ENCODE peak calls at places on chromosomes 3 and 15, in ten cellular contexts. H, V, C, X, F, A, N, S, B and Y are unnamed samples.

GRCh38 chr3:8519774-8520448 is 18.3 kb downstream of the LMCD1 start:
- DNase-seq in B (no peak), N (no peak), S (no peak), V (no peak), H (no peak), X (no peak), C (no peak), F (no peak), A (no peak), Y (no peak)

GRCh38 chr15:29480278-29480677 is 210.7 kb upstream of the NSMCE3 start:
- DNase-seq in S (no peak), V (no peak), H (no peak), X (no peak), A (no peak), N (no peak), C (no peak), F (no peak), B (no peak), Y (no peak)

GRCh38 chr3:156492801-156493261 is 62.1 kb downstream of the SSR3 start:
- DNase-seq in B (no peak), S (no peak), X (no peak), F (no peak), C (no peak), N (no peak), V (no peak), H (no peak), A (no peak), Y (no peak)

GRCh38 chr15:41597787-41598186 is 38.8 kb downstream of the TYRO3 start:
- DNase-seq in V (no peak), C (no peak), B (no peak), X (no peak), H (no peak), F (no peak), A (no peak), N (no peak), S (no peak), Y (no peak)

GRCh38 chr3:24678441-24678865 is 183.8 kb upstream of the THRB start:
- DNase-seq in C (no peak), H (peak; percentile 94), F (no peak), S (no peak), B (no peak), V (peak; percentile 62), N (no peak), A (no peak), X (no peak), Y (no peak)

GRCh38 chr15:89399390-89400120 is 64.9 kb upstream of the POLG start:
- DNase-seq in A (no peak), V (peak; percentile 48), S (peak; percentile 63), N (peak; percentile 92), B (peak; percentile 55), H (no peak), C (no peak), X (peak; percentile 23), F (peak; percentile 73), Y (peak; percentile 83)

GRCh38 chr15:67927501-67928156 is 87.8 kb upstream of the RNU6-1 start:
- DNase-seq in C (peak; percentile 66), B (peak; percentile 72), H (peak; percentile 57), N (no peak), V (peak; percentile 90), X (no peak), F (no peak), S (no peak), A (no peak), Y (no peak)

GRCh38 chr3:163863146-163863545 is 1215.2 kb downstream of the SI start:
- DNase-seq in F (no peak), S (no peak), A (no peak), B (no peak), N (no peak), C (no peak), H (no peak), X (no peak), V (no peak), Y (no peak)

GRCh38 chr3:78969483-78969882 is 798.3 kb downstream of the ROBO1 start:
- DNase-seq in N (no peak), C (peak; percentile 7), B (no peak), X (no peak), A (no peak), V (no peak), H (no peak), F (no peak), S (no peak), Y (no peak)

GRCh38 chr3:74603292-74603691 is 11.2 kb downstream of the CNTN3 start:
- DNase-seq in S (no peak), N (no peak), F (no peak), H (no peak), A (no peak), C (no peak), X (no peak), B (no peak), V (no peak), Y (no peak)

GRCh38 chr3:188947401-188947982 is 224.3 kb upstream of the TPRG1 start:
- DNase-seq in H (peak; percentile 77), A (peak; percentile 90), V (peak; percentile 93), N (no peak), S (peak; percentile 70), C (peak; percentile 82), B (peak; percentile 96), F (peak; percentile 96), X (peak; percentile 4), Y (peak; percentile 86)

GRCh38 chr3:134922866-134923265 is 127.8 kb downstream of the EPHB1 start:
- DNase-seq in F (no peak), V (no peak), H (no peak), N (no peak), B (no peak), A (no peak), C (no peak), X (no peak), S (no peak), Y (no peak)

GRCh38 chr15:35329521-35329921 is 216.4 kb downstream of the DPH6 start:
- DNase-seq in V (no peak), N (no peak), X (no peak), B (no peak), H (no peak), S (no peak), A (no peak), F (no peak), C (no peak), Y (no peak)

GRCh38 chr3:187736418-187736871 is 8.8 kb downstream of the BCL6 start:
- DNase-seq in B (peak; percentile 59), S (no peak), V (no peak), F (no peak), X (no peak), N (no peak), A (no peak), C (peak; percentile 44), H (peak; percentile 75), Y (no peak)

GRCh38 chr3:11642455-11643162 is 1.1 kb downstream of the VGLL4 start:
- DNase-seq in F (peak; percentile 54), S (peak; percentile 69), X (peak; percentile 63), A (peak; percentile 78), C (peak; percentile 80), B (peak; percentile 36), N (peak; percentile 68), H (peak; percentile 46), V (peak; percentile 73), Y (peak; percentile 68)

GRCh38 chr3:169112153-169112892 is 551.2 kb downstream of the MECOM start:
- DNase-seq in H (peak; percentile 93), F (no peak), N (no peak), S (no peak), X (no peak), A (no peak), V (no peak), C (no peak), B (no peak), Y (no peak)

GRCh38 chr3:193605876-193606275 is 12.9 kb downstream of the OPA1 start:
- DNase-seq in H (peak; percentile 62), N (peak; percentile 28), S (peak; percentile 72), F (peak; percentile 80), A (no peak), V (peak; percentile 82), X (peak; percentile 41), C (peak; percentile 33), B (no peak), Y (peak; percentile 39)